ENCODE peak calls at places on chromosomes 16 and 17, in nine cellular contexts. One of them, this sample, is unnamed.

GRCh38 chr17:48542114-48542955 is 2.6 kb downstream of the HOXB2 start:
- DNase-seq in MM.1S: no peak
- DNase-seq in fibroblast of lung: peak; percentile 70
- DNase-seq in Peyer's patch: no peak
- DNase-seq in tibial artery: no peak
- DNase-seq in neural progenitor cell: peak; percentile 39
- DNase-seq in psoas muscle: no peak
- DNase-seq in body of pancreas: no peak
- DNase-seq in ovary: no peak
- DNase-seq in this sample: no peak

GRCh38 chr17:20997711-20998570 is 44.9 kb downstream of the USP22 start:
- DNase-seq in MM.1S: no peak
- DNase-seq in fibroblast of lung: no peak
- DNase-seq in Peyer's patch: peak; percentile 40
- DNase-seq in tibial artery: peak; percentile 16
- DNase-seq in neural progenitor cell: no peak
- DNase-seq in psoas muscle: peak; percentile 48
- DNase-seq in body of pancreas: peak; percentile 13
- DNase-seq in ovary: no peak
- DNase-seq in this sample: no peak

GRCh38 chr16:1615761-1616160 is 3.6 kb downstream of the CRAMP1 start:
- DNase-seq in MM.1S: no peak
- DNase-seq in fibroblast of lung: peak; percentile 11
- DNase-seq in Peyer's patch: no peak
- DNase-seq in tibial artery: no peak
- DNase-seq in neural progenitor cell: no peak
- DNase-seq in psoas muscle: no peak
- DNase-seq in body of pancreas: no peak
- DNase-seq in ovary: no peak
- DNase-seq in this sample: no peak

GRCh38 chr16:74025-74424 is 1.6 kb upstream of the RHBDF1 start:
- DNase-seq in MM.1S: no peak
- DNase-seq in fibroblast of lung: no peak
- DNase-seq in Peyer's patch: no peak
- DNase-seq in tibial artery: no peak
- DNase-seq in neural progenitor cell: no peak
- DNase-seq in psoas muscle: peak; percentile 58
- DNase-seq in body of pancreas: no peak
- DNase-seq in ovary: no peak
- DNase-seq in this sample: peak; percentile 80

GRCh38 chr16:48909231-48909630 is 299.3 kb upstream of the N4BP1 start:
- DNase-seq in MM.1S: no peak
- DNase-seq in fibroblast of lung: no peak
- DNase-seq in Peyer's patch: no peak
- DNase-seq in tibial artery: no peak
- DNase-seq in neural progenitor cell: no peak
- DNase-seq in psoas muscle: no peak
- DNase-seq in body of pancreas: no peak
- DNase-seq in ovary: no peak
- DNase-seq in this sample: no peak

GRCh38 chr16:58426960-58427359 is 34.7 kb downstream of the GINS3 start:
- DNase-seq in MM.1S: no peak
- DNase-seq in fibroblast of lung: no peak
- DNase-seq in Peyer's patch: no peak
- DNase-seq in tibial artery: peak; percentile 36
- DNase-seq in neural progenitor cell: no peak
- DNase-seq in psoas muscle: no peak
- DNase-seq in body of pancreas: no peak
- DNase-seq in ovary: no peak
- DNase-seq in this sample: peak; percentile 86

GRCh38 chr17:7232114-7232513 is 2.2 kb downstream of the DVL2 start:
- DNase-seq in MM.1S: no peak
- DNase-seq in fibroblast of lung: no peak
- DNase-seq in Peyer's patch: no peak
- DNase-seq in tibial artery: no peak
- DNase-seq in neural progenitor cell: no peak
- DNase-seq in psoas muscle: no peak
- DNase-seq in body of pancreas: no peak
- DNase-seq in ovary: no peak
- DNase-seq in this sample: no peak

GRCh38 chr17:82737981-82738877 is 2.8 kb downstream of the FN3K start:
- DNase-seq in MM.1S: no peak
- DNase-seq in fibroblast of lung: no peak
- DNase-seq in Peyer's patch: no peak
- DNase-seq in tibial artery: no peak
- DNase-seq in neural progenitor cell: no peak
- DNase-seq in psoas muscle: peak; percentile 81
- DNase-seq in body of pancreas: peak; percentile 75
- DNase-seq in ovary: peak; percentile 81
- DNase-seq in this sample: peak; percentile 85

GRCh38 chr17:45320931-45321461 is 4.2 kb upstream of the MAP3K14 start:
- DNase-seq in MM.1S: no peak
- DNase-seq in fibroblast of lung: peak; percentile 97
- DNase-seq in Peyer's patch: no peak
- DNase-seq in tibial artery: peak; percentile 45
- DNase-seq in neural progenitor cell: no peak
- DNase-seq in psoas muscle: no peak
- DNase-seq in body of pancreas: no peak
- DNase-seq in ovary: no peak
- DNase-seq in this sample: no peak

GRCh38 chr17:2023692-2024571 is 1.2 kb downstream of the RTN4RL1 start:
- DNase-seq in MM.1S: no peak
- DNase-seq in fibroblast of lung: peak; percentile 60
- DNase-seq in Peyer's patch: peak; percentile 64
- DNase-seq in tibial artery: peak; percentile 72
- DNase-seq in neural progenitor cell: peak; percentile 99
- DNase-seq in psoas muscle: peak; percentile 69
- DNase-seq in body of pancreas: peak; percentile 84
- DNase-seq in ovary: peak; percentile 64
- DNase-seq in this sample: no peak

GRCh38 chr16:89304181-89304851 is 86.8 kb downstream of the ZNF778 start:
- DNase-seq in MM.1S: no peak
- DNase-seq in fibroblast of lung: no peak
- DNase-seq in Peyer's patch: no peak
- DNase-seq in tibial artery: no peak
- DNase-seq in neural progenitor cell: no peak
- DNase-seq in psoas muscle: no peak
- DNase-seq in body of pancreas: no peak
- DNase-seq in ovary: no peak
- DNase-seq in this sample: peak; percentile 54

GRCh38 chr17:42288078-42288984 is at the start of gene STAT5A:
- DNase-seq in MM.1S: peak; percentile 63
- DNase-seq in fibroblast of lung: peak; percentile 82
- DNase-seq in Peyer's patch: peak; percentile 95
- DNase-seq in tibial artery: peak; percentile 94
- DNase-seq in neural progenitor cell: peak; percentile 82
- DNase-seq in psoas muscle: peak; percentile 96
- DNase-seq in body of pancreas: peak; percentile 90
- DNase-seq in ovary: peak; percentile 89
- DNase-seq in this sample: peak; percentile 95

GRCh38 chr16:71352466-71352865 is 6.1 kb upstream of the CALB2 start:
- DNase-seq in MM.1S: no peak
- DNase-seq in fibroblast of lung: no peak
- DNase-seq in Peyer's patch: no peak
- DNase-seq in tibial artery: no peak
- DNase-seq in neural progenitor cell: no peak
- DNase-seq in psoas muscle: no peak
- DNase-seq in body of pancreas: no peak
- DNase-seq in ovary: no peak
- DNase-seq in this sample: no peak

GRCh38 chr16:89489731-89490385 is 503 bp downstream of the ANKRD11 start:
- DNase-seq in MM.1S: no peak
- DNase-seq in fibroblast of lung: no peak
- DNase-seq in Peyer's patch: no peak
- DNase-seq in tibial artery: no peak
- DNase-seq in neural progenitor cell: no peak
- DNase-seq in psoas muscle: peak; percentile 61
- DNase-seq in body of pancreas: no peak
- DNase-seq in ovary: no peak
- DNase-seq in this sample: no peak

GRCh38 chr16:25027281-25027680 is 12.1 kb upstream of the ARHGAP17 start:
- DNase-seq in MM.1S: no peak
- DNase-seq in fibroblast of lung: no peak
- DNase-seq in Peyer's patch: no peak
- DNase-seq in tibial artery: no peak
- DNase-seq in neural progenitor cell: no peak
- DNase-seq in psoas muscle: no peak
- DNase-seq in body of pancreas: no peak
- DNase-seq in ovary: no peak
- DNase-seq in this sample: no peak

GRCh38 chr17:81832608-81833159 is 407 bp downstream of the MCRIP1 start:
- DNase-seq in MM.1S: no peak
- DNase-seq in fibroblast of lung: no peak
- DNase-seq in Peyer's patch: peak; percentile 61
- DNase-seq in tibial artery: no peak
- DNase-seq in neural progenitor cell: no peak
- DNase-seq in psoas muscle: peak; percentile 72
- DNase-seq in body of pancreas: no peak
- DNase-seq in ovary: peak; percentile 27
- DNase-seq in this sample: peak; percentile 77

GRCh38 chr16:68592466-68593337 is 52.4 kb upstream of the CDH3 start:
- DNase-seq in MM.1S: no peak
- DNase-seq in fibroblast of lung: no peak
- DNase-seq in Peyer's patch: no peak
- DNase-seq in tibial artery: no peak
- DNase-seq in neural progenitor cell: no peak
- DNase-seq in psoas muscle: no peak
- DNase-seq in body of pancreas: no peak
- DNase-seq in ovary: no peak
- DNase-seq in this sample: no peak

GRCh38 chr16:67563708-67564468 is 1.6 kb downstream of the CTCF start:
- DNase-seq in MM.1S: peak; percentile 81
- DNase-seq in fibroblast of lung: peak; percentile 93
- DNase-seq in Peyer's patch: peak; percentile 73
- DNase-seq in tibial artery: peak; percentile 67
- DNase-seq in neural progenitor cell: peak; percentile 36
- DNase-seq in psoas muscle: peak; percentile 83
- DNase-seq in body of pancreas: peak; percentile 76
- DNase-seq in ovary: no peak
- DNase-seq in this sample: no peak

GRCh38 chr17:40499551-40500189 is 1.8 kb downstream of the TNS4 start:
- DNase-seq in MM.1S: no peak
- DNase-seq in fibroblast of lung: peak; percentile 81
- DNase-seq in Peyer's patch: peak; percentile 90
- DNase-seq in tibial artery: peak; percentile 89
- DNase-seq in neural progenitor cell: peak; percentile 77
- DNase-seq in psoas muscle: peak; percentile 93
- DNase-seq in body of pancreas: peak; percentile 89
- DNase-seq in ovary: peak; percentile 82
- DNase-seq in this sample: peak; percentile 90

GRCh38 chr16:19143241-19143640 is 24.8 kb upstream of the SYT17 start:
- DNase-seq in MM.1S: no peak
- DNase-seq in fibroblast of lung: no peak
- DNase-seq in Peyer's patch: no peak
- DNase-seq in tibial artery: no peak
- DNase-seq in neural progenitor cell: no peak
- DNase-seq in psoas muscle: no peak
- DNase-seq in body of pancreas: no peak
- DNase-seq in ovary: no peak
- DNase-seq in this sample: no peak
- H3K27ac ChIP-seq in MM.1S: no peak overlapping the region
- H3K27ac ChIP-seq in fibroblast of lung: no peak overlapping the region
- H3K27ac ChIP-seq in Peyer's patch: no peak overlapping the region
- H3K27ac ChIP-seq in tibial artery: no peak overlapping the region
- H3K27ac ChIP-seq in neural progenitor cell: no peak overlapping the region
- H3K27ac ChIP-seq in psoas muscle: no peak overlapping the region
- H3K27ac ChIP-seq in body of pancreas: no peak overlapping the region
- H3K27ac ChIP-seq in ovary: no peak overlapping the region
- H3K27ac ChIP-seq in this sample: no peak overlapping the region

GRCh38 chr16:8855051-8855786 is 13.6 kb downstream of the CARHSP1 start:
- DNase-seq in MM.1S: peak; percentile 14
- DNase-seq in fibroblast of lung: no peak
- DNase-seq in Peyer's patch: no peak
- DNase-seq in tibial artery: peak; percentile 16
- DNase-seq in neural progenitor cell: no peak
- DNase-seq in psoas muscle: no peak
- DNase-seq in body of pancreas: no peak
- DNase-seq in ovary: no peak
- DNase-seq in this sample: no peak
- TF ChIP-seq CTCF in MM.1S: peak; percentile 31
- TF ChIP-seq CTCF in fibroblast of lung: no peak
- TF ChIP-seq CTCF in Peyer's patch: no peak
- TF ChIP-seq CTCF in tibial artery: no peak
- TF ChIP-seq CTCF in neural progenitor cell: no peak
- TF ChIP-seq CTCF in psoas muscle: no peak
- TF ChIP-seq CTCF in body of pancreas: no peak
- TF ChIP-seq CTCF in ovary: no peak
- TF ChIP-seq CTCF in this sample: no peak

GRCh38 chr16:3305109-3306068 is at the start of the genes TIGD7 and ZNF75A:
- DNase-seq in MM.1S: peak; percentile 90
- DNase-seq in fibroblast of lung: peak; percentile 93
- DNase-seq in Peyer's patch: peak; percentile 93
- DNase-seq in tibial artery: peak; percentile 72
- DNase-seq in neural progenitor cell: peak; percentile 93
- DNase-seq in psoas muscle: peak; percentile 93
- DNase-seq in body of pancreas: peak; percentile 79
- DNase-seq in ovary: peak; percentile 84
- DNase-seq in this sample: peak; percentile 93
- H3K4me3 ChIP-seq in MM.1S: peak within 1 kb of the TSS; percentile 72
- H3K4me3 ChIP-seq in fibroblast of lung: peak within 1 kb of the TSS; percentile 82
- H3K4me3 ChIP-seq in Peyer's patch: peak within 1 kb of the TSS; percentile 64
- H3K4me3 ChIP-seq in tibial artery: peak within 1 kb of the TSS; percentile 70
- H3K4me3 ChIP-seq in neural progenitor cell: peak within 1 kb of the TSS; percentile 69
- H3K4me3 ChIP-seq in psoas muscle: peak within 1 kb of the TSS; percentile 97
- H3K4me3 ChIP-seq in body of pancreas: peak within 1 kb of the TSS; percentile 64
- H3K4me3 ChIP-seq in ovary: peak within 1 kb of the TSS; percentile 80
- H3K4me3 ChIP-seq in this sample: peak within 1 kb of the TSS; percentile 70

GRCh38 chr17:63700528-63701441 is 860 bp upstream of the LIMD2 start:
- DNase-seq in MM.1S: no peak
- DNase-seq in fibroblast of lung: peak; percentile 44
- DNase-seq in Peyer's patch: peak; percentile 75
- DNase-seq in tibial artery: peak; percentile 70
- DNase-seq in neural progenitor cell: peak; percentile 74
- DNase-seq in psoas muscle: peak; percentile 71
- DNase-seq in body of pancreas: peak; percentile 38
- DNase-seq in ovary: peak; percentile 50
- DNase-seq in this sample: peak; percentile 84

GRCh38 chr17:63698381-63698885 is 1.5 kb downstream of the LIMD2 start:
- DNase-seq in MM.1S: peak; percentile 8
- DNase-seq in fibroblast of lung: no peak
- DNase-seq in Peyer's patch: peak; percentile 58
- DNase-seq in tibial artery: no peak
- DNase-seq in neural progenitor cell: no peak
- DNase-seq in psoas muscle: no peak
- DNase-seq in body of pancreas: no peak
- DNase-seq in ovary: no peak
- DNase-seq in this sample: no peak

GRCh38 chr17:63697341-63698286 is 2.3 kb downstream of the LIMD2 start:
- DNase-seq in MM.1S: peak; percentile 72
- DNase-seq in fibroblast of lung: no peak
- DNase-seq in Peyer's patch: peak; percentile 93
- DNase-seq in tibial artery: no peak
- DNase-seq in neural progenitor cell: peak; percentile 28
- DNase-seq in psoas muscle: peak; percentile 83
- DNase-seq in body of pancreas: peak; percentile 65
- DNase-seq in ovary: no peak
- DNase-seq in this sample: peak; percentile 57

GRCh38 chr17:63699638-63700527 is at the start of gene LIMD2:
- DNase-seq in MM.1S: no peak
- DNase-seq in fibroblast of lung: peak; percentile 28
- DNase-seq in Peyer's patch: peak; percentile 91
- DNase-seq in tibial artery: no peak
- DNase-seq in neural progenitor cell: peak; percentile 90
- DNase-seq in psoas muscle: peak; percentile 77
- DNase-seq in body of pancreas: peak; percentile 40
- DNase-seq in ovary: peak; percentile 47
- DNase-seq in this sample: peak; percentile 61

GRCh38 chr17:63698886-63699637 is 863 bp downstream of the LIMD2 start:
- DNase-seq in MM.1S: peak; percentile 33
- DNase-seq in fibroblast of lung: peak; percentile 27
- DNase-seq in Peyer's patch: peak; percentile 95
- DNase-seq in tibial artery: peak; percentile 52
- DNase-seq in neural progenitor cell: peak; percentile 46
- DNase-seq in psoas muscle: peak; percentile 73
- DNase-seq in body of pancreas: peak; percentile 36
- DNase-seq in ovary: no peak
- DNase-seq in this sample: peak; percentile 66
- H3K27ac ChIP-seq in MM.1S: no peak overlapping the region
- H3K27ac ChIP-seq in fibroblast of lung: no peak overlapping the region
- H3K27ac ChIP-seq in Peyer's patch: peak overlapping the region; percentile 89
- H3K27ac ChIP-seq in tibial artery: peak overlapping the region; percentile 71
- H3K27ac ChIP-seq in neural progenitor cell: no peak overlapping the region
- H3K27ac ChIP-seq in psoas muscle: no peak overlapping the region
- H3K27ac ChIP-seq in body of pancreas: peak overlapping the region; percentile 43
- H3K27ac ChIP-seq in ovary: peak overlapping the region; percentile 55
- H3K27ac ChIP-seq in this sample: peak overlapping the region; percentile 32